ENCODE peak calls at places on chromosome 4, in seven cellular contexts. L, Z, P, H, M, B and S are unnamed samples.

GRCh38 chr4:131192318-131192717 is 1956.8 kb upstream of the PCDH10 start:
- DNase-seq in P (no peak), M (no peak), L (no peak), B (no peak), H (no peak), Z (no peak), S (no peak)

GRCh38 chr4:178037459-178038214 is 595.4 kb upstream of the AGA start:
- DNase-seq in B (no peak), P (no peak), Z (no peak), M (no peak), L (no peak), H (no peak), S (no peak)

GRCh38 chr4:110493521-110493920 is 17.6 kb downstream of the ENPEP start:
- DNase-seq in B (no peak), L (no peak), P (no peak), M (peak), Z (no peak), H (no peak), S (no peak)

GRCh38 chr4:17109126-17109525 is 210.7 kb upstream of the LDB2 start:
- DNase-seq in M (no peak), L (no peak), P (no peak), Z (no peak), H (no peak), B (no peak), S (no peak)

GRCh38 chr4:92387459-92388069 is 83.8 kb downstream of the GRID2 start:
- DNase-seq in Z (peak), B (peak), L (peak), H (no peak), P (no peak), M (peak), S (peak)

GRCh38 chr4:179196511-179196910 is 1754.3 kb upstream of the AGA start:
- DNase-seq in L (no peak), B (peak), M (peak), H (no peak), P (no peak), Z (peak), S (peak)

GRCh38 chr4:87853108-87853507 is 20.3 kb downstream of the MEPE start:
- DNase-seq in M (peak), Z (peak), P (no peak), H (no peak), B (no peak), L (peak), S (peak)

GRCh38 chr4:51853027-51853682 is 10.2 kb downstream of the DCUN1D4 start:
- DNase-seq in B (no peak), H (no peak), L (peak), M (no peak), P (peak), Z (no peak), S (no peak)

GRCh38 chr4:109298279-109299010 is 4.0 kb downstream of the COL25A1 start:
- DNase-seq in Z (peak), M (peak), L (no peak), P (no peak), B (no peak), H (no peak), S (peak)

GRCh38 chr4:77854431-77855111 is 8.1 kb upstream of the MRPL1 start:
- DNase-seq in P (no peak), H (no peak), M (peak), L (no peak), B (no peak), Z (peak), S (peak)

GRCh38 chr4:3283916-3284315 is 8.9 kb upstream of the RGS12 start:
- DNase-seq in L (no peak), Z (peak), B (no peak), P (no peak), H (no peak), M (no peak), S (no peak)

GRCh38 chr4:138111462-138112000 is 130.6 kb downstream of the SLC7A11 start:
- DNase-seq in B (no peak), L (peak), H (no peak), Z (no peak), P (no peak), M (peak), S (peak)

GRCh38 chr4:147526272-147526654 is 45.4 kb downstream of the EDNRA start:
- DNase-seq in M (no peak), L (no peak), P (no peak), H (no peak), B (no peak), Z (no peak), S (no peak)

GRCh38 chr4:81164623-81165416 is 50.2 kb downstream of the PRKG2 start:
- DNase-seq in L (peak), M (no peak), H (no peak), P (no peak), Z (peak), B (no peak), S (peak)

GRCh38 chr4:77652237-77652897 is 46.7 kb downstream of the CXCL13 start:
- DNase-seq in H (no peak), B (no peak), M (peak), P (no peak), Z (peak), L (no peak), S (peak)

GRCh38 chr4:25330905-25331816 is 18.6 kb downstream of the ZCCHC4 start:
- DNase-seq in Z (no peak), P (no peak), M (peak), H (no peak), B (no peak), L (peak), S (no peak)

GRCh38 chr4:6342530-6343293 is 73.1 kb downstream of the WFS1 start:
- DNase-seq in Z (no peak), B (no peak), L (no peak), M (peak), H (no peak), P (peak), S (no peak)

GRCh38 chr4:123554819-123555499 is 158.4 kb downstream of the SPRY1 start:
- DNase-seq in B (no peak), M (no peak), L (peak), Z (no peak), H (no peak), P (no peak), S (no peak)

GRCh38 chr4:134189949-134190348 is 11.6 kb downstream of the PABPC4L start:
- DNase-seq in M (no peak), Z (no peak), P (no peak), L (no peak), B (no peak), H (no peak), S (no peak)

GRCh38 chr4:2829933-2830451 is 13.7 kb upstream of the ADD1 start:
- DNase-seq in Z (no peak), P (no peak), H (no peak), B (no peak), M (no peak), L (no peak), S (no peak)

GRCh38 chr4:98745372-98745771 is 87.0 kb upstream of the TSPAN5 start:
- DNase-seq in P (no peak), M (peak), Z (peak), H (no peak), L (peak), B (no peak), S (peak)

GRCh38 chr4:41531561-41532245 is 6.3 kb upstream of the LIMCH1 start:
- DNase-seq in H (no peak), Z (no peak), B (no peak), L (no peak), P (no peak), M (no peak), S (no peak)

GRCh38 chr4:61468091-61468720 is 268.1 kb downstream of the ADGRL3 start:
- DNase-seq in M (peak), L (peak), P (no peak), Z (peak), H (no peak), B (no peak), S (peak)

GRCh38 chr4:2932951-2933565 is 30.1 kb downstream of the NOP14 start:
- DNase-seq in L (no peak), H (no peak), M (no peak), Z (no peak), B (no peak), P (peak), S (no peak)

GRCh38 chr4:80365928-80366327 is 30.4 kb downstream of the CFAP299 start:
- DNase-seq in M (peak), B (peak), P (no peak), Z (peak), H (peak), L (peak), S (peak)

GRCh38 chr4:128825226-128825625 is 15.7 kb downstream of the JADE1 start:
- DNase-seq in Z (peak), M (no peak), P (no peak), L (peak), B (no peak), H (no peak), S (peak)

GRCh38 chr4:81648576-81649272 is 177.0 kb upstream of the RASGEF1B start:
- DNase-seq in H (no peak), Z (no peak), L (peak), P (no peak), M (peak), B (no peak), S (no peak)

GRCh38 chr4:59855630-59856352 is 1344.3 kb upstream of the ADGRL3 start:
- DNase-seq in B (no peak), P (peak), H (no peak), Z (no peak), M (no peak), L (no peak), S (no peak)

GRCh38 chr4:79855081-79855480 is 217.9 kb downstream of the ANTXR2 start:
- DNase-seq in L (no peak), B (no peak), H (no peak), M (peak), Z (no peak), P (no peak), S (no peak)

GRCh38 chr4:14787894-14788293 is 214.4 kb upstream of the CPEB2 start:
- DNase-seq in L (peak), Z (peak), B (no peak), P (no peak), H (no peak), M (peak), S (peak)

GRCh38 chr4:83013931-83014330 is 3.3 kb upstream of the LIN54 start:
- DNase-seq in H (no peak), P (no peak), Z (no peak), B (no peak), M (no peak), L (no peak), S (no peak)

GRCh38 chr4:11608992-11609391 is 180.3 kb upstream of the HS3ST1 start:
- DNase-seq in P (no peak), M (no peak), L (no peak), H (no peak), B (no peak), Z (no peak), S (no peak)

GRCh38 chr4:183362916-183363542 is 40.8 kb upstream of the CLDN24 start:
- DNase-seq in P (no peak), H (no peak), L (peak), Z (peak), B (no peak), M (peak), S (peak)
- TF ChIP-seq CTCF in P (no peak), H (peak), L (peak), Z (no peak), B (no peak), M (peak), S (peak)

DNA sequence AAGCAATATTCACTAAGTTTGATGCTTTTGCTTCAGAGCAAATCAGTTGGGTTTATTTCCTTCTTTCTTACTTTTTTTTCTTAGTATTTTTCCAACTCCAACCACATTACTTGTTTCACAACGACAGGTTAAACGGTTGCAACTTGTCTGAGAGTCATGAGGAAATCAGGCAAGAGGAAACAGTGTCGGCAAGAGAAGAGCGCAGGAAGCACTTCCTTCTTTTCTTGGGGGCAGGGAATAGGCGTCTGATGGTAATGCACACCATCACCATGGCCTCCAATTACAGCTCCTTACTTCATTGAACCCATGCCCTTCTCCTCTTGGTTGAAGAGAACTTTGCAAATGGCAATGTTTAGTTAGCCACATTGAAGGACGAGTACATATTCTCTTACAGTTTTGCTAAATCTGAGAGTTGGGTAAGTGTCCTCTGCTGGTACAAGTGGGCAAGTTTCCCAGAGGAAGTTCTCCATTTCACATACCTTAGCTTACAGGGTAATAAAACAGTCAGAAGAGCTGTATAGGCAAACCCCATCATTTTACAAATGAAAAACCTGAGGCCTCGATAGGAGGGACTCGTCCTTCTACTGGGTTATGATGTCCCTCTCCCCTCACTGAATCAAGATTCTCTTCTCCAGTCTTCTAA is 8.3 kb upstream of the CXCL8 start:
- DNase-seq in B (no peak), Z (peak), M (peak), P (no peak), H (no peak), L (no peak), S (no peak)
- TF ChIP-seq CTCF in B (no peak), Z (no peak), M (no peak), P (no peak), H (no peak), L (no peak), S (no peak)

DNA sequence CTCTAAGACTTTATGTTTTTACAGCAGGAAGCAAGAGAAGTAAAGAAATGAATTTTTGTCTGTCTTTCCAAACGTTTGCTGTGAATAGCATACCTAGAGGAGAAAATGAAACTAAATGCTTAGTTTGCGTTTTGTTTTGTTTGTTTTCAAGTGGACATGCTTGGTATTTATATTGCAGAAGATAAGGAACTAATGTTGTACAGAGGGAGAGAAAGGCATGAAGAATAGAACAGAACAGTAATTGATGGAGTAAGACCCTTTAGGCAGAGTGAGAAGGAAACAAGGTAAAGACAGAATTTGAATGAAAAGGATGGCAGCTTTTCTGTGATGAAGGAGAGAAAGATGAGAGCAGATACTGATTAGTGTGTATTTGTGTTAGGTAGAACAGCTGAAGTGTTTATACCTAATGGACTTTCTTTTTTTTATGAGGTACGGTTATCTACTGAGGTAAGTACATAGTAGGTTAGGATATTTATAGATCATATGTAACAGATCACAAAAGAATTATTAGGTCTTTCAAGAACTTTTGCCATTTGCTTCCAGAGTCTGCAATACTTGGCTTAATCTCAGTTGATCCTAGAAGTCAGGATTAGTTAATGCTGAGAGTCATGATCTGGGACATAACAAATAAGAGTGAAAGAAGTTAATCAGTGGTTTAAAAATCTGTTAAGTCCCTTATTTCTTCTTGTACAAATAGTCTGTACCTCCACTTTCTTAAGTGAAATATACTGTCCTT is 36.9 kb downstream of the FABP2 start:
- DNase-seq in M (peak), B (no peak), L (peak), Z (peak), H (no peak), P (no peak), S (no peak)
- TF ChIP-seq CTCF in M (no peak), B (no peak), L (peak), Z (no peak), H (no peak), P (no peak), S (no peak)

GRCh38 chr4:140568507-140569306 is at the start of gene UCP1:
- DNase-seq in P (no peak), L (no peak), M (peak), B (peak), H (no peak), Z (peak), S (peak)
- TF ChIP-seq CTCF in P (no peak), L (no peak), M (no peak), B (no peak), H (no peak), Z (no peak), S (no peak)